ENCODE peak calls at places on chromosomes 3 and 15, in four cellular contexts. L, F, X and N are unnamed samples.

GRCh38 chr15:75204340-75205063 is 2.8 kb downstream of the C15orf39 start:
- DNase-seq in X (peak), L (peak), F (peak), N (peak)

GRCh38 chr3:46496745-46497555 is 826 bp upstream of the RTP3 start:
- DNase-seq in X (no peak), L (peak), F (no peak), N (peak)

GRCh38 chr15:93087825-93088199 is 1.2 kb downstream of the RGMA start:
- DNase-seq in X (peak), F (peak), L (peak), N (peak)

GRCh38 chr3:150830094-150830681 is 67.2 kb upstream of the SIAH2 start:
- DNase-seq in X (no peak), F (peak), L (no peak), N (no peak)

GRCh38 chr3:187975571-187976360 is 178.2 kb upstream of the LPP start:
- DNase-seq in F (no peak), X (no peak), L (no peak), N (no peak)

GRCh38 chr3:51099794-51100542 is 285.1 kb upstream of the MANF start:
- DNase-seq in X (peak), L (no peak), F (peak), N (no peak)

GRCh38 chr3:182284793-182285192 is 508.5 kb upstream of the ATP11B start:
- DNase-seq in L (no peak), X (no peak), F (no peak), N (no peak)

GRCh38 chr3:181695661-181696491 is 15.8 kb upstream of the SOX2 start:
- DNase-seq in L (no peak), X (no peak), F (no peak), N (no peak)

GRCh38 chr15:81323944-81324881 is at the start of gene STARD5:
- DNase-seq in X (peak), F (peak), L (peak), N (peak)

GRCh38 chr15:56042982-56043980 is 49.9 kb upstream of the NEDD4 start:
- DNase-seq in X (no peak), L (peak), F (no peak), N (peak)

GRCh38 chr3:33936921-33937210 is 138.4 kb downstream of the PDCD6IP start:
- DNase-seq in L (no peak), X (no peak), F (no peak), N (no peak)

GRCh38 chr15:81071130-81071529 is 62.9 kb upstream of the CFAP161 start:
- DNase-seq in X (peak), L (no peak), F (no peak), N (no peak)